ENCODE peak calls at places on chromosomes 1 and 21, in ten cellular contexts. V is CD4-positive, alpha-beta memory T cell; Q is prostate gland; M is OCI-LY7; H is effector CD4-positive, alpha-beta T cell; S is lung; W is body of pancreas; T is activated effector memory CD4-positive, alpha-beta T cell treated with Interleukin-2 at 50 U/mL for 16 hours; D is glutamatergic neuron; U is sciatic nerve. K is an unnamed sample.

GRCh38 chr1:228860911-228861829 is 125.9 kb downstream of the RHOU start:
- DNase-seq in V (no peak), Q (no peak), M (no peak), H (no peak), S (no peak), W (peak; percentile 83), T (no peak), D (no peak), U (no peak), K (no peak)

GRCh38 chr1:211928993-211929637 is 98.6 kb upstream of the LPGAT1 start:
- DNase-seq in V (no peak), Q (peak; percentile 70), M (no peak), H (no peak), S (peak; percentile 54), W (peak; percentile 23), T (no peak), D (no peak), U (no peak), K (no peak)

GRCh38 chr1:184376359-184376758 is 10.5 kb upstream of the C1orf21 start:
- DNase-seq in V (no peak), Q (no peak), M (no peak), H (no peak), S (no peak), W (no peak), T (no peak), D (no peak), U (no peak), K (no peak)

GRCh38 chr1:207820568-207821463 is 69.0 kb downstream of the CD46 start:
- DNase-seq in V (no peak), Q (no peak), M (no peak), H (no peak), S (no peak), W (peak; percentile 48), T (no peak), D (no peak), U (no peak), K (no peak)

GRCh38 chr21:33109574-33110339 is 39.8 kb downstream of the OLIG1 start:
- DNase-seq in V (no peak), Q (peak; percentile 39), M (no peak), H (no peak), S (no peak), W (no peak), T (no peak), D (peak; percentile 68), U (no peak), K (no peak)

GRCh38 chr1:228149341-228150020 is at the start of gene GJC2:
- DNase-seq in V (no peak), Q (no peak), M (peak; percentile 55), H (no peak), S (no peak), W (peak; percentile 9), T (no peak), D (peak; percentile 26), U (peak; percentile 78), K (no peak)

GRCh38 chr1:245874942-245875580 is 632.0 kb downstream of the SMYD3 start:
- DNase-seq in V (no peak), Q (peak; percentile 84), M (no peak), H (no peak), S (peak; percentile 78), W (peak; percentile 71), T (no peak), D (no peak), U (peak; percentile 78), K (no peak)

GRCh38 chr1:116326486-116326885 is 46.6 kb upstream of the ATP1A1 start:
- DNase-seq in V (no peak), Q (no peak), M (no peak), H (no peak), S (no peak), W (no peak), T (no peak), D (no peak), U (no peak), K (no peak)

GRCh38 chr1:198771562-198772153 is 132.8 kb downstream of the PTPRC start:
- DNase-seq in V (no peak), Q (no peak), M (peak; percentile 62), H (no peak), S (no peak), W (no peak), T (no peak), D (no peak), U (no peak), K (peak; percentile 12)

GRCh38 chr1:36067871-36068270 is 16.0 kb upstream of the TEKT2 start:
- DNase-seq in V (no peak), Q (no peak), M (no peak), H (no peak), S (no peak), W (no peak), T (no peak), D (no peak), U (no peak), K (no peak)

GRCh38 chr1:113042336-113043143 is 30.5 kb upstream of the LRIG2 start:
- DNase-seq in V (no peak), Q (peak; percentile 69), M (peak; percentile 64), H (no peak), S (peak; percentile 78), W (peak; percentile 75), T (no peak), D (peak; percentile 75), U (peak; percentile 86), K (no peak)

GRCh38 chr1:201357636-201358348 is 19.7 kb downstream of the TNNT2 start:
- DNase-seq in V (no peak), Q (no peak), M (no peak), H (no peak), S (no peak), W (no peak), T (no peak), D (no peak), U (no peak), K (no peak)